ENCODE peak calls at places on chromosomes 3 and 15, in five cellular contexts. D is NCI-H146, H is PC-9, Q is AG04450, Z is aorta. S is an unnamed sample.

GRCh38 chr3:72176537-72177041 is 391.6 kb upstream of the PROK2 start:
- DNase-seq in D (no peak), H (no peak), Q (no peak), Z (no peak), S (no peak)

GRCh38 chr15:52256930-52257733 is 38.5 kb downstream of the MYO5C start:
- DNase-seq in D (no peak), H (no peak), Q (no peak), Z (no peak), S (no peak)

GRCh38 chr3:172629470-172629869 is 81.4 kb downstream of the NCEH1 start:
- DNase-seq in D (no peak), H (no peak), Q (no peak), Z (no peak), S (no peak)

GRCh38 chr3:71111784-71112440 is 471.6 kb downstream of the FOXP1 start:
- DNase-seq in D (no peak), H (no peak), Q (no peak), Z (no peak), S (no peak)

GRCh38 chr3:178752843-178753242 is 216.6 kb downstream of the KCNMB2 start:
- DNase-seq in D (no peak), H (no peak), Q (no peak), Z (no peak), S (no peak)

GRCh38 chr3:138470687-138471086 is 36.3 kb downstream of the ESYT3 start:
- DNase-seq in D (no peak), H (no peak), Q (no peak), Z (peak; percentile 44), S (no peak)

GRCh38 chr15:67066041-67067021 is 929 bp downstream of the SMAD3 start:
- DNase-seq in D (no peak), H (no peak), Q (no peak), Z (peak; percentile 76), S (peak; percentile 69)

GRCh38 chr3:168881804-168882203 is 781.7 kb downstream of the MECOM start:
- DNase-seq in D (no peak), H (no peak), Q (no peak), Z (no peak), S (no peak)

GRCh38 chr3:42226470-42227425 is 39.2 kb downstream of the CCK start:
- DNase-seq in D (no peak), H (no peak), Q (no peak), Z (no peak), S (no peak)

GRCh38 chr3:132593950-132594328 is 3.1 kb upstream of the ACKR4 start:
- DNase-seq in D (no peak), H (no peak), Q (peak; percentile 42), Z (no peak), S (no peak)

GRCh38 chr3:81752604-81753003 is 8.8 kb downstream of the GBE1 start:
- DNase-seq in D (no peak), H (no peak), Q (no peak), Z (no peak), S (no peak)

GRCh38 chr15:72231847-72232461 is 964 bp upstream of the PKM start:
- DNase-seq in D (peak; percentile 75), H (peak; percentile 50), Q (no peak), Z (no peak), S (peak; percentile 90)

GRCh38 chr3:23480324-23480704 is 277.2 kb downstream of the UBE2E2 start:
- DNase-seq in D (no peak), H (no peak), Q (no peak), Z (no peak), S (no peak)

S was measured in NCI-H69.